ENCODE peak calls at places on chromosomes 7 and 10, in four cellular contexts. I, A, W and C are unnamed samples.

GRCh38 chr7:33108591-33108930 is 643 bp downstream of the RP9 start:
- DNase-seq in I (no peak), A (no peak), W (no peak), C (peak)

GRCh38 chr7:21959387-21959776 is 13.7 kb upstream of the CDCA7L start:
- DNase-seq in I (no peak), A (no peak), W (no peak), C (no peak)

GRCh38 chr10:79816-80215 is 30.7 kb upstream of the TUBB8 start:
- DNase-seq in I (no peak), A (no peak), W (no peak), C (no peak)

GRCh38 chr10:69392481-69393000 is 24.2 kb downstream of the TACR2 start:
- DNase-seq in I (peak), A (peak), W (peak), C (peak)

GRCh38 chr7:136993377-136993776 is 124.9 kb downstream of the CHRM2 start:
- DNase-seq in I (no peak), A (no peak), W (no peak), C (no peak)

GRCh38 chr7:17144313-17144712 is 154.1 kb upstream of the AHR start:
- DNase-seq in I (no peak), A (peak), W (no peak), C (no peak)

GRCh38 chr10:4023997-4024396 is 239.0 kb upstream of the KLF6 start:
- DNase-seq in I (no peak), A (no peak), W (no peak), C (no peak)

GRCh38 chr7:66145404-66145843 is 30.8 kb downstream of the CRCP start:
- DNase-seq in I (no peak), A (no peak), W (no peak), C (peak)

GRCh38 chr7:130897515-130898419 is 163.8 kb upstream of the KLF14 start:
- DNase-seq in I (peak), A (no peak), W (no peak), C (peak)

GRCh38 chr7:151626422-151627115 is 106.9 kb upstream of the RHEB start:
- DNase-seq in I (no peak), A (peak), W (peak), C (peak)

GRCh38 chr7:76358053-76358477 is 726 bp downstream of the YWHAG start:
- DNase-seq in I (no peak), A (peak), W (no peak), C (peak)

GRCh38 chr7:121494531-121494930 is 98.4 kb upstream of the FAM3C start:
- DNase-seq in I (no peak), A (no peak), W (no peak), C (no peak)

GRCh38 chr10:58291538-58292174 is 22.7 kb downstream of the CISD1 start:
- DNase-seq in I (no peak), A (peak), W (peak), C (peak)

GRCh38 chr10:78502208-78502943 is 468.7 kb downstream of the RPS24 start:
- DNase-seq in I (no peak), A (no peak), W (peak), C (no peak)

GRCh38 chr10:131312261-131312801 is 810 bp upstream of the TCERG1L start:
- DNase-seq in I (no peak), A (no peak), W (no peak), C (peak)

GRCh38 chr7:103447073-103447960 is 1.3 kb upstream of the SLC26A5 start:
- DNase-seq in I (no peak), A (peak), W (peak), C (peak)

GRCh38 chr7:108611268-108611667 is 41.6 kb downstream of the DNAJB9 start:
- DNase-seq in I (no peak), A (no peak), W (no peak), C (no peak)

GRCh38 chr7:156764016-156764669 is 123.6 kb downstream of the RNF32 start:
- DNase-seq in I (no peak), A (peak), W (peak), C (peak)

GRCh38 chr7:92731327-92732063 is 104.9 kb downstream of the CDK6 start:
- DNase-seq in I (no peak), A (no peak), W (no peak), C (no peak)

GRCh38 chr10:121813211-121813812 is 114.5 kb downstream of the ATE1 start:
- DNase-seq in I (no peak), A (peak), W (no peak), C (no peak)

GRCh38 chr7:152897401-152897800 is 137.8 kb downstream of the ACTR3B start:
- DNase-seq in I (no peak), A (no peak), W (no peak), C (no peak)

GRCh38 chr7:44213872-44214595 is 13.3 kb downstream of the YKT6 start:
- DNase-seq in I (no peak), A (peak), W (peak), C (peak)

GRCh38 chr7:144670251-144670650 is 165.6 kb downstream of the TPK1 start:
- DNase-seq in I (no peak), A (no peak), W (no peak), C (no peak)

GRCh38 chr7:26293569-26294308 is 2.1 kb downstream of the SNX10 start:
- DNase-seq in I (peak), A (no peak), W (no peak), C (no peak)

GRCh38 chr10:20855398-20856038 is 41.6 kb downstream of the NEBL start:
- DNase-seq in I (no peak), A (peak), W (peak), C (peak)

GRCh38 chr7:152097330-152097729 is 71.9 kb downstream of the GALNT11 start:
- DNase-seq in I (no peak), A (no peak), W (no peak), C (no peak)

GRCh38 chr7:44196450-44196872 is 4.3 kb upstream of the YKT6 start:
- DNase-seq in I (no peak), A (peak), W (peak), C (peak)

GRCh38 chr10:29482591-29483421 is 152.0 kb downstream of the SVIL start:
- DNase-seq in I (no peak), A (no peak), W (peak), C (peak)

GRCh38 chr7:80450621-80451308 is 61.1 kb downstream of the GNAT3 start:
- DNase-seq in I (no peak), A (peak), W (peak), C (no peak)

GRCh38 chr7:12814797-12815196 is 127.4 kb downstream of the ARL4A start:
- DNase-seq in I (no peak), A (no peak), W (no peak), C (no peak)

GRCh38 chr7:43750016-43750887 is 8.2 kb upstream of the BLVRA start:
- DNase-seq in I (no peak), A (no peak), W (no peak), C (no peak)

GRCh38 chr7:44469461-44469860 is 21.0 kb downstream of the NUDCD3 start:
- DNase-seq in I (no peak), A (no peak), W (no peak), C (no peak)

GRCh38 chr10:112539340-112539739 is 92.3 kb downstream of the VTI1A start:
- DNase-seq in I (no peak), A (no peak), W (no peak), C (no peak)

GRCh38 chr10:88952647-88953111 is at the start of gene ACTA2:
- DNase-seq in I (no peak), A (no peak), W (no peak), C (peak)

GRCh38 chr10:123496996-123497660 is 169.0 kb upstream of the GPR26 start:
- DNase-seq in I (no peak), A (no peak), W (no peak), C (no peak)

GRCh38 chr10:78310481-78311080 is 276.9 kb downstream of the RPS24 start:
- DNase-seq in I (no peak), A (no peak), W (no peak), C (no peak)

GRCh38 chr10:117553171-117553814 is 10.7 kb downstream of the EMX2 start:
- DNase-seq in I (no peak), A (no peak), W (no peak), C (no peak)

GRCh38 chr10:32139223-32140073 is 83.2 kb upstream of the KIF5B start:
- DNase-seq in I (no peak), A (peak), W (peak), C (peak)

GRCh38 chr10:91613411-91614253 is 19.2 kb downstream of the PPP1R3C start:
- DNase-seq in I (no peak), A (peak), W (no peak), C (peak)

GRCh38 chr10:75939541-75939940 is 508.1 kb downstream of the LRMDA start:
- DNase-seq in I (no peak), A (no peak), W (peak), C (no peak)
- TF ChIP-seq PBX3 in I (no peak), A (no peak), W (no peak), C (no peak)

GRCh38 chr7:70728873-70729552 is 402.9 kb upstream of the GALNT17 start:
- DNase-seq in I (no peak), A (no peak), W (no peak), C (no peak)
- TF ChIP-seq PBX3 in I (no peak), A (no peak), W (no peak), C (no peak)

GRCh38 chr7:90261441-90261840 is 16.5 kb downstream of the CFAP69 start:
- DNase-seq in I (no peak), A (no peak), W (no peak), C (no peak)

GRCh38 chr7:90267263-90267858 is 22.4 kb downstream of the CFAP69 start:
- DNase-seq in I (no peak), A (no peak), W (peak), C (no peak)

GRCh38 chr7:90256778-90257177 is 11.8 kb downstream of the CFAP69 start:
- DNase-seq in I (no peak), A (no peak), W (no peak), C (no peak)

GRCh38 chr7:90266808-90267207 is 21.8 kb downstream of the CFAP69 start:
- DNase-seq in I (no peak), A (no peak), W (no peak), C (no peak)

DNA sequence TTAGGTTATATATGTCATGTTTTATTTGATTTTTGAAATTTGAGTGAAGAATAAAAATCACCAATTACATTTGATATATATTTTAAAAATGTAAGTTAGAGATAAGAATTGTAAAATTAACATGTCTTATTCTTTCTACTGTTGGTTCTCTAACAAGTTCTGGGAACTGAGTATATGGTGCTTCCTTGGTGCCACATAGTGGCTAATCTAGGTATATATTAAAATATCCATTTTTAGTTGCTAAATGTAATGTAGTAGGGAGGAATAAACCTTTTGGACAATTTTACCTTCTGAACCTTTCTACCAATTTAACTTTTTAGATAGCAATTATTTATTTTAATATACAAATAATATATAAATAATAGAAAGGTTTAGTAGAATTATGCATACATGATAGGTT is 17.5 kb downstream of the CFAP69 start:
- DNase-seq in I (no peak), A (peak), W (no peak), C (peak)
- TF ChIP-seq PBX3 in I (no peak), A (no peak), W (no peak), C (no peak)

GRCh38 chr10:101609481-101609880 is 21.4 kb downstream of the DPCD start:
- DNase-seq in I (no peak), A (no peak), W (no peak), C (no peak)
- TF ChIP-seq PBX3 in I (no peak), A (no peak), W (no peak), C (no peak)

GRCh38 chr7:128406147-128406985 is 3.4 kb downstream of the IMPDH1 start:
- DNase-seq in I (no peak), A (no peak), W (no peak), C (peak)
- TF ChIP-seq PBX3 in I (no peak), A (no peak), W (no peak), C (no peak)

GRCh38 chr7:70355591-70356323 is 757.5 kb downstream of the AUTS2 start:
- DNase-seq in I (no peak), A (no peak), W (no peak), C (no peak)

GRCh38 chr7:70353948-70354335 is 755.7 kb downstream of the AUTS2 start:
- DNase-seq in I (no peak), A (no peak), W (no peak), C (peak)

GRCh38 chr7:70353310-70353947 is 755.2 kb downstream of the AUTS2 start:
- DNase-seq in I (no peak), A (no peak), W (no peak), C (peak)

GRCh38 chr7:70356324-70356797 is 758.1 kb downstream of the AUTS2 start:
- DNase-seq in I (no peak), A (no peak), W (no peak), C (no peak)

DNA sequence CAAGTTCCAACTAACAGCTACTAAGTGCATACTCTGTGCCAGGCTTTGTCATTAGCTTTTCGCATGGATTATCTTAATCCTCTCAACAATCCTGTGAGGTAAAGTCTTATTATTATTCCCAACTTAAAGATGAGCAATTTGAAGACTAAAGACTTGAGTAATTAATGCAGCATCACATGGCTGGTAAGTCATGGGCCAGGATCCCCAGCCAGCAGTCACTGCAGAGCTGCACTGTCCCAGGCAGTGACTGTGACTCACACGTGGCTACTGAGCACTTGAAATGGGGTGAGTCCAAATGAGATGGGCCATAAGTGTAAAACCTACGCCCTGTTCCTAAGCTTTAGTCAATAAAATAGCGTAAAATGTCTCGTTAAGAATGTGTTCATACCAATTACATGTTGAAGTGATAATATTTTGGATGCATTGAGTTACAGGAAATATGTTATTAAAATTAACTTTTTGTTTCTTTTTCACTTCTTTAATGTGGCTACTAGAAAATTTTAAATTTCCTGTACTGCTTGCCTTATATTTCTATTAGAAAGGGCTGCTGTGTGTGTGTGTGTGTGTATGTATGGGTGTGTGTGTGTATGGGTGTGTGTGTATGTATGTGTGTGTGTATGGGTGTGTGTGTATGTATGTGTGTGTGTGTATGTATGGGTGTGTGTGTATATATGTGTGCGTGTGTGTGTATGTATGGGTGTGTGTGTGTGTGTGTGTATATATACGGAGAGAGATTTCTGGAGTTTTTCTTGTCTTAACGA is 756.3 kb downstream of the AUTS2 start:
- DNase-seq in I (no peak), A (no peak), W (no peak), C (peak)
- TF ChIP-seq PBX3 in I (no peak), A (no peak), W (no peak), C (no peak)

GRCh38 chr10:85971494-85971893 is 395.1 kb downstream of the GRID1 start:
- DNase-seq in I (no peak), A (no peak), W (no peak), C (no peak)

DNA sequence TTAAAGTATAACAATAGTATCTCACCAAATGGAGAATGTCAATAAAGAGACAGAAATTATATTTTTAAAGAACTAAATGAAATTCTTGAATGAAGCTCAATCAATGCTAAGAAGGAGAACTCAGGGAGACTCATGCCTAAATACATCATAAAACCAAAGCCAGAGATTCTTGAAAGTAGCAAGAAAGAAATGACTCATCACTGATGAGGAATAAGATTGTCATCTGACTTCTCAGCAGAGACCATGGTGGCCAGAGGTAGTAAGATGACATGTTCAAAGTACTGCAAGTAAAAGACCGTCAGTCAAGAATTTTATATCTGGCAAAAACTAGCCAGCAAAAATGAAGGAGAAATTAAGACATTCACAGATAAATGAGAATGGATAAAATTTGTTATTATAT is 399.0 kb downstream of the GRID1 start:
- DNase-seq in I (peak), A (peak), W (no peak), C (no peak)
- TF ChIP-seq PBX3 in I (no peak), A (no peak), W (no peak), C (no peak)

GRCh38 chr10:97685395-97685958 is 1.6 kb downstream of the AVPI1 start:
- DNase-seq in I (no peak), A (peak), W (peak), C (peak)
- TF ChIP-seq PBX3 in I (no peak), A (no peak), W (no peak), C (no peak)